ENCODE peak calls at places on chromosomes 5 and 9, in five cellular contexts. T is uterus, W is tibial nerve, F is Panc1, D is aorta. Q is an unnamed sample.

GRCh38 chr9:37148181-37148580 is 27.8 kb downstream of the ZCCHC7 start:
- DNase-seq in T (no peak), W (no peak), F (no peak), D (no peak), Q (no peak)

GRCh38 chr5:158807-159447 is 32.4 kb upstream of the LRRC14B start:
- DNase-seq in T (no peak), W (no peak), F (no peak), D (no peak), Q (no peak)

GRCh38 chr9:105242557-105242956 is 1.9 kb upstream of the SLC44A1 start:
- DNase-seq in T (no peak), W (no peak), F (no peak), D (no peak), Q (no peak)

GRCh38 chr5:145403959-145404358 is 431.2 kb downstream of the PRELID2 start:
- DNase-seq in T (no peak), W (no peak), F (no peak), D (no peak), Q (no peak)

GRCh38 chr5:35856186-35857003 is at the start of gene IL7R:
- DNase-seq in T (no peak), W (no peak), F (no peak), D (no peak), Q (no peak)

GRCh38 chr9:120875954-120876841 is 790 bp downstream of the PHF19 start:
- DNase-seq in T (peak), W (peak), F (no peak), D (peak), Q (peak)

GRCh38 chr5:109924708-109925107 is 235.0 kb downstream of the MAN2A1 start:
- DNase-seq in T (no peak), W (no peak), F (no peak), D (no peak), Q (no peak)

GRCh38 chr5:143755969-143756368 is 56.0 kb upstream of the HMHB1 start:
- DNase-seq in T (no peak), W (no peak), F (no peak), D (no peak), Q (no peak)

GRCh38 chr9:81798606-81799005 is 109.3 kb upstream of the TLE1 start:
- DNase-seq in T (no peak), W (no peak), F (no peak), D (no peak), Q (no peak)

GRCh38 chr5:143241892-143242291 is 161.6 kb downstream of the NR3C1 start:
- DNase-seq in T (no peak), W (no peak), F (no peak), D (no peak), Q (no peak)

GRCh38 chr5:154505567-154505966 is 27.5 kb upstream of the HAND1 start:
- DNase-seq in T (no peak), W (no peak), F (no peak), D (no peak), Q (no peak)

GRCh38 chr5:170896779-170897178 is 35.0 kb downstream of the RANBP17 start:
- DNase-seq in T (no peak), W (no peak), F (no peak), D (no peak), Q (no peak)

GRCh38 chr5:143041972-143042770 is 272.0 kb downstream of the ARHGAP26 start:
- DNase-seq in T (no peak), W (no peak), F (no peak), D (no peak), Q (no peak)

GRCh38 chr9:107246259-107247254 is 36.5 kb upstream of the RAD23B start:
- DNase-seq in T (no peak), W (no peak), F (no peak), D (no peak), Q (no peak)

GRCh38 chr5:157670662-157671591 is at the start of gene C5orf52:
- DNase-seq in T (peak), W (no peak), F (no peak), D (peak), Q (peak)

GRCh38 chr9:91164724-91165520 is 196.8 kb downstream of the AUH start:
- DNase-seq in T (no peak), W (peak), F (no peak), D (peak), Q (peak)

GRCh38 chr9:137313326-137313920 is 11.4 kb upstream of the NRARP start:
- DNase-seq in T (no peak), W (no peak), F (no peak), D (peak), Q (no peak)

GRCh38 chr5:54243483-54244080 is 66.8 kb downstream of the ARL15 start:
- DNase-seq in T (no peak), W (no peak), F (no peak), D (no peak), Q (no peak)

GRCh38 chr9:135885100-135885853 is 22.1 kb downstream of the CAMSAP1 start:
- DNase-seq in T (no peak), W (no peak), F (no peak), D (no peak), Q (no peak)

GRCh38 chr9:124698265-124698664 is 72.8 kb downstream of the NR6A1 start:
- DNase-seq in T (no peak), W (no peak), F (no peak), D (no peak), Q (no peak)

GRCh38 chr9:114677418-114677817 is 4.6 kb downstream of the TEX48 start:
- DNase-seq in T (peak), W (no peak), F (no peak), D (peak), Q (no peak)

GRCh38 chr5:33439905-33440481 is 772 bp upstream of the TARS1 start:
- DNase-seq in T (no peak), W (no peak), F (no peak), D (no peak), Q (no peak)

GRCh38 chr9:5626727-5627634 is 1.9 kb upstream of the RIC1 start:
- DNase-seq in T (no peak), W (no peak), F (no peak), D (peak), Q (no peak)

GRCh38 chr5:173010021-173010420 is 26.4 kb downstream of the ATP6V0E1 start:
- DNase-seq in T (no peak), W (no peak), F (no peak), D (no peak), Q (no peak)

GRCh38 chr5:179732918-179733763 is 519 bp downstream of the MAML1 start:
- DNase-seq in T (peak), W (no peak), F (no peak), D (peak), Q (peak)

GRCh38 chr9:85258823-85259370 is 482.9 kb downstream of the AGTPBP1 start:
- DNase-seq in T (no peak), W (peak), F (peak), D (peak), Q (peak)

GRCh38 chr5:95669985-95670384 is 12.8 kb downstream of the SPATA9 start:
- DNase-seq in T (no peak), W (no peak), F (no peak), D (no peak), Q (no peak)

GRCh38 chr5:95668728-95669127 is 14.1 kb downstream of the SPATA9 start:
- DNase-seq in T (no peak), W (no peak), F (no peak), D (no peak), Q (no peak)

GRCh38 chr5:95670568-95670967 is 12.2 kb downstream of the SPATA9 start:
- DNase-seq in T (no peak), W (no peak), F (no peak), D (no peak), Q (no peak)

GRCh38 chr5:95669540-95669939 is 13.3 kb downstream of the SPATA9 start:
- DNase-seq in T (peak), W (peak), F (no peak), D (peak), Q (no peak)

DNA sequence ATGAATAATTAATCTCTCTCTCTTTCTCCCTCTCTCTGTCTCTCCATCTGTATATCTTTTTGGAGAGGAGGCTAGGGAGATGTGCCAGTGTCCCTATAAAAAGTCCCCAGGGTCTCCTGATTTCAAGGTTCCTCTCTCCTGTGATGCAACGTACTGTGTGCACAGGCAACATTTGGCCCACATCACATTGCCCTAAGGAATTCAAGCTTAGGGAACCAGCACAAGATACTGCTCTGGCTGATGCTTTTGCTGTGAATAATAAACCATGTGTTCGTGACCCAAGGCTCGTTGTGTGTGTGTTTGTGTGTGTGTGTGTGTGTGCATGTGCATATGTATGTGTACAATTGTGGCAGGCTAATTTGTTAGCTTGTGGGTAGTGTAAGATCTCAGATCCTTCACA is 9.7 kb downstream of the SPATA9 start:
- DNase-seq in T (no peak), W (no peak), F (no peak), D (no peak), Q (no peak)
- H3K27ac ChIP-seq in T (no peak), W (no peak), F (no peak), D (no peak), Q (no peak)

DNA sequence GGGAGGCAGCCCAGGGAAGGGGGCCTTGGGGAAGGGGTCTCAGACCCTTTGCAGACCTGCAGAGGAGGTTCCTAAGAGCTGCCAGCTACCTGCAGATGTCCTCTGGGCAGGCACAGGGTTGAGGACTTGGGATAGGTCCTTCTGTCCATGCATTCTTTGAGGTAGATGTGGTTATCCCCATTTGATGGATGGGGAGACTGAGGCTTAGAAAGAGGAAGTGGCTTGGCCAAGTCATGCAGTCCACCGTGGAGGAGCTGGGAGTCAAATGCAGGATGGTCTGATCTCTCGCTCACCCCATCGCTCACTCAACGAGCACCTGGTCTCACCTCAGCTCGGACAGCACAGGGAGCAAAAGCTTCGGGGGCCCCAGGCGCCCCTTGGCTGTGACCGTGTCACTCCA is 20.2 kb downstream of the ADAMTSL2 start:
- DNase-seq in T (no peak), W (no peak), F (no peak), D (no peak), Q (no peak)
- H3K27ac ChIP-seq in T (no peak), W (no peak), F (no peak), D (no peak), Q (no peak)

GRCh38 chr9:129571298-129572051 is 49.4 kb downstream of the C9orf50 start:
- DNase-seq in T (no peak), W (no peak), F (no peak), D (no peak), Q (no peak)

GRCh38 chr9:129573977-129574376 is 46.9 kb downstream of the C9orf50 start:
- DNase-seq in T (no peak), W (no peak), F (no peak), D (no peak), Q (no peak)

GRCh38 chr9:129572517-129572916 is 48.4 kb downstream of the C9orf50 start:
- DNase-seq in T (no peak), W (no peak), F (no peak), D (no peak), Q (no peak)

GRCh38 chr9:129570450-129571297 is 50.2 kb downstream of the C9orf50 start:
- DNase-seq in T (peak), W (peak), F (no peak), D (peak), Q (no peak)

DNA sequence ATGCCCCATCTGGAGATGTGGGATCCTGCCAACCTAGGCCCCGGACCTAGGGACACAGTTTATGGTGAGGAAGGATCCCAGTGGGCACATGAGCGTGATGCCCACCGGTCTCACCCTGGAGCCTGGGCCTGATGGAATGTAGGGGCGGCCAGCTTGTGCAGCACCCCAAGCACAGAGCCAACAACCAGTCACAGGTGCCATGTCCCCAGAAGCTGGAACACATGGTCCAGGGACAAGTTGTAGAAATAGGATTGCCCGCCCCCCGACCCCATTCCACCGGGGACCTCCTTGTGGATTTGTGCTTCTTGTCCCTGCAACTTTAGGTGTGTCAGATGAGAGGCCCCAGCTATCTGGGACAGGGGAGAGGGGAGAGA is 48.9 kb downstream of the C9orf50 start:
- DNase-seq in T (no peak), W (no peak), F (no peak), D (no peak), Q (no peak)
- H3K27ac ChIP-seq in T (no peak), W (no peak), F (no peak), D (no peak), Q (no peak)

GRCh38 chr5:68444833-68445232 is 229.3 kb downstream of the PIK3R1 start:
- DNase-seq in T (no peak), W (no peak), F (no peak), D (no peak), Q (no peak)

GRCh38 chr5:68446487-68446894 is 230.9 kb downstream of the PIK3R1 start:
- DNase-seq in T (no peak), W (no peak), F (no peak), D (no peak), Q (no peak)

GRCh38 chr5:68446070-68446357 is 230.5 kb downstream of the PIK3R1 start:
- DNase-seq in T (no peak), W (no peak), F (no peak), D (no peak), Q (no peak)

GRCh38 chr5:68444048-68444447 is 228.5 kb downstream of the PIK3R1 start:
- DNase-seq in T (no peak), W (no peak), F (no peak), D (no peak), Q (no peak)

GRCh38 chr5:68445257-68446069 is 229.9 kb downstream of the PIK3R1 start:
- DNase-seq in T (no peak), W (no peak), F (no peak), D (no peak), Q (no peak)
- H3K27ac ChIP-seq in T (peak), W (no peak), F (no peak), D (no peak), Q (no peak)

GRCh38 chr9:109305801-109306200 is 15.1 kb downstream of the EPB41L4B start:
- DNase-seq in T (no peak), W (no peak), F (no peak), D (no peak), Q (no peak)

GRCh38 chr9:109304350-109304749 is 16.5 kb downstream of the EPB41L4B start:
- DNase-seq in T (no peak), W (no peak), F (no peak), D (no peak), Q (no peak)

GRCh38 chr9:109301012-109301411 is 19.8 kb downstream of the EPB41L4B start:
- DNase-seq in T (no peak), W (no peak), F (no peak), D (no peak), Q (no peak)

GRCh38 chr9:109302606-109303005 is 18.3 kb downstream of the EPB41L4B start:
- DNase-seq in T (no peak), W (no peak), F (no peak), D (no peak), Q (no peak)

GRCh38 chr9:109303900-109304299 is 17.0 kb downstream of the EPB41L4B start:
- DNase-seq in T (no peak), W (no peak), F (no peak), D (no peak), Q (no peak)
- H3K27ac ChIP-seq in T (no peak), W (no peak), F (peak), D (no peak), Q (no peak)

DNA sequence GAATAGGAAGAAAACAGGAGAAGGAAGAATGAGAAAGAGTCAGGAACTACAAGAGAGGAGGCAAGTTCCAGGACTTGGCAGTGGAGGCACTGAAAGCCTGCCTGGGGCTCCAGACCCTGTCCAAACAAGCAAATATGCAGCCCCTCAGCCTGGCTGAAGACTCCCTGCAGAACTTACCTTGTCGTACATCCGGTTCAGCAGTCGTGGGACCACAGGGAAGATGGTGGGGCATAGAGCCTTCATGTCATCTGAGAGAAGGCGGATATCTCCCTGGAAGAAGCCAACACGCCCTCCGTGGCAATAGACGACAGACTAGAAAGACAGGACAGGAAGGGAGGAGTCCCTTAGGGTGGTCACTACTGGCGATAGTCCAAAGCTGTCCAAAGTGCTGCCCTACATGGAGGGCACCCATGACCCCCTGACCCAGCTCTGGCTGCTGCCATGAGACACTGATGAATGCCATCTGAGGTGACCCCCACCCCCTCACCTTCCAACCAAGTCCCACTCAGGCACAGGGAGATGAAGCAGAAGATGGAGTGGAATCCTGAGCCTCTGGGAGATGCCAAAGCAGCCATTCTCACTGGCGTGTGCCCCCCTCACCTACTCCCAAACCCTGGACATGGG is 27.7 kb upstream of the MEIKIN start:
- DNase-seq in T (no peak), W (no peak), F (no peak), D (peak), Q (no peak)
- H3K27ac ChIP-seq in T (no peak), W (no peak), F (no peak), D (no peak), Q (no peak)

GRCh38 chr9:99365233-99365980 is 143.3 kb downstream of the SEC61B start:
- DNase-seq in T (no peak), W (no peak), F (no peak), D (no peak), Q (no peak)

GRCh38 chr9:99366601-99367000 is 144.5 kb downstream of the SEC61B start:
- DNase-seq in T (no peak), W (no peak), F (no peak), D (no peak), Q (no peak)

GRCh38 chr9:99368341-99369326 is 146.6 kb downstream of the SEC61B start:
- DNase-seq in T (peak), W (no peak), F (no peak), D (peak), Q (no peak)

GRCh38 chr9:99363509-99363908 is 141.4 kb downstream of the SEC61B start:
- DNase-seq in T (no peak), W (no peak), F (no peak), D (no peak), Q (no peak)

GRCh38 chr9:99366183-99366582 is 144.1 kb downstream of the SEC61B start:
- DNase-seq in T (no peak), W (no peak), F (no peak), D (no peak), Q (no peak)
- H3K27ac ChIP-seq in T (no peak), W (no peak), F (no peak), D (no peak), Q (no peak)